ENCODE peak calls at places on chromosomes 7 and 10, in eight cellular contexts. X is mesendoderm, L is GM23338, E is H7, O is fibroblast of lung, N is hepatocyte, A is thoracic aorta, M is upper lobe of right lung. Z is an unnamed sample.
A peak's percentile ranks its signal among the peaks of the same experiment; 100 is the strongest.

GRCh38 chr7:87474046-87474445 is 1.4 kb downstream of the ABCB4 start:
- DNase-seq in N (no peak), A (no peak), E (no peak), L (no peak), O (peak; percentile 5), M (no peak), X (no peak), Z (peak; percentile 7)

GRCh38 chr10:47449102-47449978 is 34.6 kb downstream of the ANXA8 start:
- DNase-seq in M (peak; percentile 51), O (no peak), A (no peak), L (no peak), N (no peak), E (no peak), X (no peak), Z (no peak)

GRCh38 chr7:17354473-17354872 is 56.0 kb downstream of the AHR start:
- DNase-seq in O (no peak), N (no peak), L (no peak), M (no peak), E (no peak), A (no peak), X (no peak), Z (no peak)

GRCh38 chr10:80496555-80497172 is 41.0 kb upstream of the SH2D4B start:
- DNase-seq in N (no peak), E (no peak), A (no peak), M (no peak), O (no peak), L (no peak), X (no peak), Z (no peak)

GRCh38 chr10:72980348-72980747 is 25.7 kb upstream of the PLA2G12B start:
- DNase-seq in N (no peak), E (no peak), X (no peak), L (no peak), M (no peak), A (no peak), O (no peak), Z (no peak)

GRCh38 chr7:134826105-134826504 is 46.7 kb downstream of the CALD1 start:
- DNase-seq in N (no peak), A (no peak), E (no peak), O (peak; percentile 97), L (no peak), M (no peak), X (no peak), Z (peak; percentile 91)

GRCh38 chr7:154928136-154929005 is 74.6 kb downstream of the PAXIP1 start:
- DNase-seq in N (peak; percentile 64), X (peak; percentile 91), E (no peak), L (peak; percentile 59), M (no peak), O (peak; percentile 71), A (no peak), Z (peak; percentile 96)

GRCh38 chr10:111598433-111599059 is 521.7 kb downstream of the ADRA2A start:
- DNase-seq in E (peak; percentile 30), N (peak; percentile 88), A (no peak), X (peak; percentile 87), O (peak; percentile 41), L (peak; percentile 88), M (no peak), Z (peak; percentile 32)

GRCh38 chr7:18740579-18740988 is 245.0 kb downstream of the HDAC9 start:
- DNase-seq in N (no peak), O (no peak), E (no peak), A (no peak), L (no peak), X (no peak), M (no peak), Z (no peak)

GRCh38 chr10:17444062-17444714 is 10.2 kb downstream of the ST8SIA6 start:
- DNase-seq in N (no peak), X (no peak), E (no peak), A (no peak), L (no peak), O (peak; percentile 17), M (no peak), Z (no peak)

GRCh38 chr7:90540406-90540805 is 55.7 kb upstream of the CDK14 start:
- DNase-seq in E (no peak), A (no peak), X (no peak), O (no peak), M (no peak), L (no peak), N (no peak), Z (no peak)

GRCh38 chr10:76328348-76328747 is 896.9 kb downstream of the LRMDA start:
- DNase-seq in O (no peak), N (no peak), A (no peak), E (no peak), X (no peak), L (no peak), M (no peak), Z (no peak)

GRCh38 chr7:3259711-3260424 is 41.2 kb upstream of the SDK1 start:
- DNase-seq in E (no peak), N (peak; percentile 13), X (no peak), M (no peak), A (no peak), O (peak; percentile 79), L (no peak), Z (peak; percentile 63)

GRCh38 chr7:133777701-133778100 is 349.4 kb upstream of the LRGUK start:
- DNase-seq in L (no peak), N (no peak), X (no peak), M (no peak), E (no peak), O (no peak), A (no peak), Z (no peak)

GRCh38 chr10:15620304-15620703 is 99.4 kb downstream of the ITGA8 start:
- DNase-seq in M (no peak), X (no peak), L (no peak), N (no peak), E (no peak), O (no peak), A (no peak), Z (peak; percentile 36)
- H3K4me3 ChIP-seq in M (no peak overlapping the region), X (no peak overlapping the region), L (no peak overlapping the region), N (no peak overlapping the region), E (no peak overlapping the region), O (no peak overlapping the region), A (no peak overlapping the region), Z (no peak overlapping the region)

GRCh38 chr7:712601-713457 is 13.7 kb upstream of the DNAAF5 start:
- DNase-seq in A (no peak), L (peak; percentile 50), M (no peak), E (peak; percentile 70), N (no peak), O (no peak), X (no peak), Z (no peak)
- H3K4me3 ChIP-seq in A (peak overlapping the region; percentile 25), L (peak overlapping the region; percentile 59), M (no peak overlapping the region), E (peak overlapping the region; percentile 39), N (no peak overlapping the region), O (no peak overlapping the region), X (no peak overlapping the region), Z (peak overlapping the region; percentile 25)

GRCh38 chr7:113197274-113197673 is 78.9 kb upstream of the SMIM30 start:
- DNase-seq in O (peak; percentile 89), L (no peak), X (peak; percentile 28), A (no peak), E (no peak), M (no peak), N (no peak), Z (peak; percentile 80)
- H3K4me3 ChIP-seq in O (no peak overlapping the region), L (no peak overlapping the region), X (no peak overlapping the region), A (no peak overlapping the region), E (no peak overlapping the region), M (no peak overlapping the region), N (no peak overlapping the region), Z (no peak overlapping the region)

DNA sequence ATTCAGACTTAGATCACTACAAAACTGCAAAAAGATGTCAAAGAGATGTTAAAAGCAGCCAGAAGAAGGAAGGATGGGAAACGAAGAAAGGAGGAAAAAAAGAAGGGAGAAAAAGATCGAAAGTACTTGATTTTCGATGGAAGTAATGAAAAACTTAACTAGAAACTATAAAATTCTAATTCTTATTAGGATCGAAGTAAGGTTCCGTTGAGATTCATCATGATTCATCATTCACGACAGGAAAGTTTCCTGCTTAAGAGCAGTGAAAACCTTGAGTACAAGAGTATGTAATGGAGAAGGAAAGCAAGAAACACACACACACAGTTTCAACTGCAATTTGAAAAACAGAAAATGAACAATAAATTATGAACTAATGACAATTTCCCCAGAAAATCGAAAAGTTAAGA is 1.2 kb upstream of the ING3 start:
- DNase-seq in N (no peak), A (no peak), O (no peak), L (no peak), M (no peak), E (no peak), X (no peak), Z (no peak)
- H3K4me3 ChIP-seq in N (no peak overlapping the region), A (peak overlapping the region; percentile 80), O (peak overlapping the region; percentile 89), L (peak overlapping the region; percentile 58), M (peak overlapping the region; percentile 75), E (no peak overlapping the region), X (no peak overlapping the region), Z (no peak overlapping the region)

DNA sequence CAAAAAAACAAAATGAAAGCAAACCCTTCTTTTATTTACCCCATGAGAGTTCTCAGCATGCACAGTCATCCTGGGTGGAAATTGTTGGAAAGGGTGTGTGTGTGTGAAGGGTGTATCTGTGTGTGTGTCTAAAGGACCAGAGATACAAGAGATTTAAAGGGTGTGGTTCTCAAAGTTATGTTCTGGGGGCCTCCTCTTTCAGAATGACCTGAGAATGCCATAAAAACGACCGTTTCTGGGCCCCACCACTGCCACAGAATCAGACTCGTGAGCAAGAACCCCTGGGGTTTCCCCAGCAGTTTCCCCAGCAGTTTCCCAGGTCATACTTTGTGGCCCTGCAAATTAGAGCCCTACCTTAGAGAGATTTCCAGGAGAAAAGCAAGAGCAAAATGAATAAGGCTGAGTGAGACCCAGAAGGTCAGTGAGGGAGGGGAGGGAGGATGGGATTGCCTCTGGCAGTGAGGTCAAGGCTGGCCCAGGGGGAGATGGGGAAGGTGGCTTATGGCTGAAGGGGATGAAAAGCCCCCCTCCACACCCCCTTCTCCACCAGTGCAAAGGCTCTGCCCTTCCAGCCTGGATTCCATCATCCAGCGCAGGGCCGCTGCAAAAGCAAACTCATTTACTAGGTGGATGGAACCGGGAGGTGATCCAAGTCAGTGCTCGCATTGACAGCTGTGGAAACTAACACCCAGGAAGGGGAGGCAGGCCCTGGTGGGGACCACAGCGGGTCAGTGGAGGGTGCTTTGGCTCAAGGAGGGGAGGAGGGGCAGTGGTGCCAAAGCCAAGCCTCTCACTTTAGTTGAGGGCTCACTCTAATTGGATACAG is 10.2 kb downstream of the PYROXD2 start:
- DNase-seq in A (no peak), X (no peak), O (peak; percentile 76), M (no peak), E (no peak), N (no peak), L (no peak), Z (peak; percentile 57)
- H3K4me3 ChIP-seq in A (no peak overlapping the region), X (no peak overlapping the region), O (no peak overlapping the region), M (no peak overlapping the region), E (no peak overlapping the region), N (no peak overlapping the region), L (no peak overlapping the region), Z (no peak overlapping the region)

DNA sequence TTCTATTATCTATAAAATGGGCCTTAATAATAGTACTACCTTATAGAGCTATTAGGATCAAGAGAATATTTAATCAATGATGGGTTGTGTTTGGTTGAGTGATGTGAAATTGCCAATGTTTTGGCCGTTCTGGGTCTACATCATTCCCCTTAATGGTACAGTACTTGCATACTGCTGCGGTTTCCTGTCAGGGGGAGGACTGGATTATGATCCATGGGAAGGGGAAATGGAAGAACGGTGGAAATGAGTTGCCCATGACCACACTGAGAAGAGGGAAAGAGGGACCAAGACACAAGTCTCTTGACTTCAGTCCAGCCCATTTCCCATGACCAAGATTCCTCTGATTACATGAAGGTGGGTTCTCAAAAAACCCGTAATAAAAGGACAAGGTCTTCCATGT is 999 bp upstream of the MRPS24 start:
- DNase-seq in A (no peak), M (no peak), O (no peak), E (no peak), X (no peak), N (no peak), L (no peak), Z (no peak)
- H3K4me3 ChIP-seq in A (peak overlapping the region; percentile 83), M (peak overlapping the region; percentile 72), O (peak overlapping the region; percentile 79), E (no peak overlapping the region), X (no peak overlapping the region), N (no peak overlapping the region), L (peak overlapping the region; percentile 63), Z (no peak overlapping the region)

GRCh38 chr10:797179-797578 is 107.7 kb upstream of the DIP2C start:
- DNase-seq in A (no peak), E (no peak), N (no peak), O (no peak), X (no peak), M (no peak), L (no peak), Z (no peak)
- H3K4me3 ChIP-seq in A (no peak overlapping the region), E (no peak overlapping the region), N (no peak overlapping the region), O (no peak overlapping the region), X (no peak overlapping the region), M (no peak overlapping the region), L (no peak overlapping the region), Z (no peak overlapping the region)